ENCODE peak calls at places on chromosomes 4 and X, in five cellular contexts. E is naive thymus-derived CD4-positive, alpha-beta T cell; O is stomach; J is effector memory CD4-positive, alpha-beta T cell; T is heart left ventricle. N is an unnamed sample. For H3K36me3 and H3K9me3, the result is how much of the 10 kb centered on the place peaks cover.

GRCh38 chrX:105190252-105190853 is 30.1 kb downstream of the TEX13A start:
- DNase-seq in O (no peak), J (no peak), T (no peak), E (no peak), N (no peak)

GRCh38 chrX:17376381-17377046 is 1.5 kb downstream of the NHS start:
- DNase-seq in J (no peak), E (no peak), T (no peak), O (no peak), N (no peak)

GRCh38 chr4:6582889-6583504 is 8.0 kb downstream of the MAN2B2 start:
- DNase-seq in E (no peak), O (no peak), T (no peak), J (no peak), N (no peak)

GRCh38 chrX:86806786-86807185 is 658.5 kb downstream of the DACH2 start:
- DNase-seq in J (no peak), E (no peak), T (no peak), O (no peak), N (no peak)

GRCh38 chrX:48468247-48468671 is 1.8 kb downstream of the SLC38A5 start:
- DNase-seq in J (no peak), E (no peak), O (peak), T (no peak), N (no peak)

GRCh38 chrX:65463550-65463949 is 71.0 kb downstream of the LAS1L start:
- DNase-seq in E (no peak), O (no peak), J (no peak), T (no peak), N (no peak)

GRCh38 chr4:13888112-13888511 is 260.6 kb upstream of the BOD1L1 start:
- DNase-seq in J (no peak), E (no peak), T (no peak), O (no peak), N (no peak)

GRCh38 chrX:151714367-151714766 is 1.5 kb upstream of the FATE1 start:
- DNase-seq in E (no peak), J (no peak), O (no peak), T (no peak), N (no peak)

GRCh38 chr4:139403457-139403856 is 50.5 kb upstream of the RAB33B start:
- DNase-seq in J (no peak), E (no peak), O (no peak), T (no peak), N (no peak)

GRCh38 chr4:188821500-188821899 is 682.3 kb downstream of the TRIML1 start:
- DNase-seq in E (no peak), J (no peak), O (no peak), T (no peak), N (no peak)

GRCh38 chr4:16168710-16169388 is 57.4 kb downstream of the TAPT1 start:
- DNase-seq in J (no peak), E (no peak), T (no peak), O (no peak), N (no peak)
- H3K36me3 ChIP-seq in J (half or more), E (half or more), T (half or more), O (half or more), N (half or more)

GRCh38 chr4:93827272-93827947 is 1.1 kb upstream of the ATOH1 start:
- DNase-seq in E (no peak), T (peak), O (no peak), J (no peak), N (no peak)
- H3K27ac ChIP-seq in E (no peak), T (no peak), O (no peak), J (no peak), N (no peak)

GRCh38 chr4:79121875-79122358 is 182.7 kb upstream of the PAQR3 start:
- DNase-seq in T (no peak), O (no peak), J (no peak), E (no peak), N (no peak)

DNA sequence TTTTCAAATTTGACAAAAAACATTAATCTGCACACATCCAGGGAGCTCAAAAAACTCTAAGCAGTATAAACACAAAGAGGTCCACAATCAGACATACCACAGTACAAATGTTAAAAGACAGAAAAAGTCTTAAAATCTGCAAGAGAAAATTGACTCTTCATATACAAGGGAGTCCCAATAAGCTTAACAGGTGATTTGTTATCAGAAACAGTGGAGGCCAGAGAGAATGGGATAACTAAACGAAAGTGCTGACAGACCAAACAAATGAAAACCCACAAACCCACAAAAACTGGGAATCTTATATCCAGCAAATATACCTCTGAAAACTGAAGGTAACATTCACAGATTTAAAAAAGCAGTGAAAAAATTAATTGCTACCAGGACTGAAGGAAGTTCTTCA is 182.0 kb upstream of the PAQR3 start:
- DNase-seq in T (no peak), O (no peak), E (no peak), J (no peak), N (no peak)
- H3K9me3 ChIP-seq in T (under half), O (half or more), E (under half), J (under half), N (half or more)

DNA sequence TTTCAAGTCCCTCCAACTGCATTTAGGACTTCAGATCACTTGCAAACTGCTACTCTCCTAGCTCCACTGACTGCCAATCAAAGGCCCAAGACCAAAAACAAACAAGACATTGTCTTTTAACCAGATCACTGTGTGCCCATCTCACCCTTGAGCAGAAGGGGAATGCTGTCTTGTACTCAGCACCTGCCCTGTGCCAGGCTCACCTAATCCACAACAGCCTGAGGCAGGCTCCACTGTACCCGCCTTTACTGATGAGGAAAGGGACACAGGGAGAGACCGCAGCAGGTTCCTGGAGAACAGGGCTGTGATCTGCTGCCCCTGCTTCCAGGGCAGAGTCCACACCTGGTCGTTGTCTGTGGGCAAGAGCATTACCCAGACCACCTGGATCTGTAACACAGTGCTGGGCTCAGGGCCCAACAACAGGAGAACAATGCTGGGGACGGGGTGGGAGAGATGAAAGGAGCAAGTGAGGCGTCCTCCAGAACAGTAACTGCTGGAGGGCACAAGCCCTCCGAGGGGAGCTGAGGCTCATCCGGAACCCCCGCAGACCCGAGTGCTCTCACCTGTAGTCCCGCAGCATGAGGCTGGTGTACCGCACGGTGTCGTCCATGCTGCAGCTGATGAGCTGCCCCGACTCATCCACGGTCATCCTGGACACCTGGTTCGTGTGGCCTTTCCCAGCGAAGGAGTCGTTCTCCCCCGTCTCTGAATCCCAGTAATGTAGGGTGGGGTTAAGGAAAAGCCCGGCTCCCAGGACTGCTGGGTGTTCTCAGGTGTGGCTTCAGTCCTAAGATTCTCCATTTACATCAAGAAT is 33.9 kb downstream of the WDR1 start:
- DNase-seq in T (no peak), E (no peak), O (peak), J (no peak), N (peak)
- H3K36me3 ChIP-seq in T (half or more), E (half or more), O (half or more), J (half or more), N (half or more)

DNA sequence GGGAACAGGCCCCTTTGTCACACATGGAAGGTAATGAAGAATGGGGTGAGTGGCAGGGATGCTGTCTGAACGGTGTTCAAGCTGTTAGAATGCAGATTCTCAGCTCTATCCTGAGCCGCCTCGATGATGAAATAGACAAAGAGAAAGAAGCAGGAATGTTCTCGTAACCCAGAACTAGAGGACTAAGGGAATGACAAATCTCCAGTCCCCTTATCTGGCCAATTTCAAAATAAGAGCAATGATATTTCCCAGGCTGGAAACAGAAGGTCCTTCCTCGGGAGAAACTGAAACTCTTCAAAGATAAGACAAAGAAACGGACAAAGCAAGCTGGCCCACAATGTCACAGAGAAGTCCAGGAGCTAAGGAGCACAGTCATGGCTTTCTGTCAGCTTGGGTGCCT is 29.5 kb upstream of the MTNR1A start:
- DNase-seq in E (no peak), J (no peak), O (no peak), T (no peak), N (no peak)
- H3K27ac ChIP-seq in E (no peak), J (no peak), O (no peak), T (no peak), N (peak)

GRCh38 chrX:144809025-144809424 is 438.3 kb upstream of the SPANXN1 start:
- DNase-seq in E (no peak), O (no peak), J (no peak), T (no peak), N (no peak)

DNA sequence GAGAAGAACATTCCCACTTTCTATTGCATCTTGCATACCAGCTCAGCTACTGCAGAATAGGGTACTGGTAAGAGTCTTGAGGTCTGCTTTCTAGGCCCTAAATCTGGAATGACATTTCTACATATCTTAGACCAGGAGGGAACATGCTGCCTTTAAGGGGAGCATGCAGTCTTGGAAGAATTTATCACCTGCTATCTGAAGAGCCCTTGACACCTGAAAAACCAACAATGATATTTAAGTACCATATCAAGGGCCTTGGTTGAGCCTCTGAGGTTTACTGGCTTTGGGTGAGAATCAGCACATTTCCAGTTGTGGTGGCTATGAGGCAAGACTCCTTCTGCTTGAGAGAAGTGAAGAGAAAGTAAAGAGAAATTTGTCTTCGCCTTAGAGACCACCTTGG is 436.8 kb upstream of the SPANXN1 start:
- DNase-seq in E (no peak), O (no peak), J (no peak), T (no peak), N (no peak)
- H3K9me3 ChIP-seq in E (under half), O (under half), J (under half), T (under half), N (under half)

DNA sequence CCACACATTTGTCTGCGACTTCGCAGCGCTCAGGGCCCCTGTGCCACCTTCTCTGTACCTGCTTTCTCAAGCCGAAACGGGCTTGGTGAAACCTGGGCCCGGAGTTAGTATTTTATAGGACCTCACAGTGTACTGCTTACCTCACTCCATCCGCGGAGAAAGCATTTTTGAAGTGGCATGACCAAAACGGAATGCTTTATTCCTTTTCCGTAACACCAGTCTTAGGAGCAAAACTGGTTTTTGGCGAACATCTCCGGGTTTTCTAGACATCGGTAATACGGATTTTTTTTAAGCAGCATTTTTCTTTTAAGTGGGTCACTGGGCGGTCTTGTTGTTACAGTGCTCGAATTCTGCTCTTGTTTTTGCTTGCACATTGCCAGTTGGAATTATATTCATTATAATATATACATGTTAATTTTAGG is 3.6 kb downstream of the ZIC3 start:
- DNase-seq in O (no peak), T (no peak), J (no peak), E (no peak), N (no peak)
- H3K36me3 ChIP-seq in O (under half), T (under half), J (under half), E (under half), N (under half)